ENCODE peak calls at places on chromosomes 5 and 9, in six cellular contexts. U, L, V, W, E and J are unnamed samples.

GRCh38 chr5:1293997-1294838 is 650 bp downstream of the TERT start:
- DNase-seq in U (no peak), L (no peak), V (no peak), W (no peak), E (no peak), J (no peak)

GRCh38 chr5:169856571-169856970 is 123.7 kb downstream of the INSYN2B start:
- DNase-seq in U (peak), L (peak), V (peak), W (peak), E (peak), J (peak)

GRCh38 chr5:120039111-120039510 is 409.8 kb downstream of the FAM170A start:
- DNase-seq in U (no peak), L (no peak), V (no peak), W (no peak), E (no peak), J (no peak)

GRCh38 chr9:16316911-16317817 is 553.3 kb downstream of the BNC2 start:
- DNase-seq in U (no peak), L (no peak), V (no peak), W (no peak), E (no peak), J (no peak)

GRCh38 chr9:77534376-77535057 is 113.6 kb downstream of the GNA14 start:
- DNase-seq in U (no peak), L (no peak), V (no peak), W (no peak), E (peak), J (no peak)

GRCh38 chr5:24854350-24854749 is 209.6 kb upstream of the CDH10 start:
- DNase-seq in U (no peak), L (no peak), V (peak), W (no peak), E (no peak), J (no peak)

GRCh38 chr9:98702835-98703385 is 5.8 kb downstream of the GABBR2 start:
- DNase-seq in U (no peak), L (no peak), V (no peak), W (no peak), E (no peak), J (no peak)

GRCh38 chr5:172973127-172973916 is 10.2 kb upstream of the ATP6V0E1 start:
- DNase-seq in U (no peak), L (peak), V (no peak), W (no peak), E (peak), J (no peak)

GRCh38 chr5:111254613-111255012 is 30.4 kb downstream of the CAMK4 start:
- DNase-seq in U (no peak), L (no peak), V (no peak), W (no peak), E (no peak), J (no peak)

GRCh38 chr5:40681351-40682311 is 1.9 kb downstream of the PTGER4 start:
- DNase-seq in U (no peak), L (peak), V (no peak), W (no peak), E (no peak), J (no peak)

GRCh38 chr5:9863486-9863885 is 233.3 kb upstream of the TAS2R1 start:
- DNase-seq in U (no peak), L (no peak), V (no peak), W (no peak), E (no peak), J (no peak)

GRCh38 chr9:138047469-138048040 is 170.0 kb downstream of the CACNA1B start:
- DNase-seq in U (no peak), L (no peak), V (no peak), W (no peak), E (no peak), J (no peak)

GRCh38 chr5:129820-130219 is 37.9 kb downstream of the PLEKHG4B start:
- DNase-seq in U (peak), L (peak), V (no peak), W (peak), E (peak), J (no peak)

GRCh38 chr5:129361441-129362025 is 98.6 kb upstream of the ADAMTS19 start:
- DNase-seq in U (no peak), L (peak), V (peak), W (no peak), E (peak), J (peak)

GRCh38 chr5:76606665-76607064 is 16.5 kb downstream of the F2RL2 start:
- DNase-seq in U (no peak), L (no peak), V (no peak), W (no peak), E (no peak), J (no peak)

GRCh38 chr5:146378981-146379380 is 40.3 kb downstream of the POU4F3 start:
- DNase-seq in U (no peak), L (no peak), V (no peak), W (no peak), E (no peak), J (no peak)

DNA sequence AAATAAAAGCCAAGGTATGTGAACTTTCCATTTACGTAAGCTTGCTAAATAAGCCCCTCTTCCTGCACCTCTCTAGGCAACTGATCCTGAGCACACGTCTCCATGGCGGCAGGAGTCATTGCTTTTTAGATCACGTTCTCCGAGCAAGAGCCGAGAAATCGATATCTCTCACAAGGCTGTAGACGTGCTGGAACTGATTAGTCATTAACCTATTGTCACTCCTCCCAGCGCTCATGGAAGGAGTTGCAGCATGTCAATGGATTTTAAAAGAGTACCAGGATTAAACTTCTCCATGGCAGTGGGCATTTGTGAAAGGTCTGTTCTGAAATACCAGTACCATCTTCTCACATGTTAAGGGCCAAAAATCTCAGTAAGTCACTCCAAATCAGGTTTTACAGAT is 4.7 kb upstream of the ADCY2 start:
- DNase-seq in U (no peak), L (no peak), V (no peak), W (no peak), E (no peak), J (peak)
- TF ChIP-seq CTCF in U (no peak), L (no peak), V (no peak), W (no peak), E (no peak), J (peak)

GRCh38 chr5:122172207-122172606 is 42.9 kb downstream of the ZNF474 start:
- DNase-seq in U (no peak), L (no peak), V (no peak), W (no peak), E (peak), J (no peak)
- TF ChIP-seq CTCF in U (no peak), L (no peak), V (no peak), W (no peak), E (no peak), J (no peak)

GRCh38 chr5:141149812-141150211 is at the start of gene PCDHB6:
- DNase-seq in U (no peak), L (no peak), V (no peak), W (no peak), E (peak), J (no peak)
- TF ChIP-seq CTCF in U (no peak), L (no peak), V (peak), W (no peak), E (peak), J (peak)

GRCh38 chr9:112793213-112793810 is 42.8 kb downstream of the SNX30 start:
- DNase-seq in U (no peak), L (peak), V (peak), W (peak), E (peak), J (no peak)
- TF ChIP-seq CTCF in U (peak), L (peak), V (peak), W (peak), E (peak), J (peak)

GRCh38 chr9:132782106-132782505 is 96.0 kb downstream of the AK8 start:
- DNase-seq in U (no peak), L (no peak), V (no peak), W (no peak), E (no peak), J (no peak)
- TF ChIP-seq CTCF in U (no peak), L (no peak), V (no peak), W (no peak), E (no peak), J (no peak)

GRCh38 chr9:20663133-20663532 is 20.9 kb upstream of the FOCAD start:
- DNase-seq in U (no peak), L (no peak), V (no peak), W (no peak), E (no peak), J (no peak)

GRCh38 chr9:20664501-20664900 is 19.6 kb upstream of the FOCAD start:
- DNase-seq in U (no peak), L (no peak), V (no peak), W (no peak), E (no peak), J (no peak)

GRCh38 chr9:20662156-20662555 is 21.9 kb upstream of the FOCAD start:
- DNase-seq in U (no peak), L (no peak), V (no peak), W (no peak), E (no peak), J (no peak)

GRCh38 chr9:20659474-20659962 is 24.5 kb upstream of the FOCAD start:
- DNase-seq in U (no peak), L (no peak), V (no peak), W (no peak), E (no peak), J (no peak)

DNA sequence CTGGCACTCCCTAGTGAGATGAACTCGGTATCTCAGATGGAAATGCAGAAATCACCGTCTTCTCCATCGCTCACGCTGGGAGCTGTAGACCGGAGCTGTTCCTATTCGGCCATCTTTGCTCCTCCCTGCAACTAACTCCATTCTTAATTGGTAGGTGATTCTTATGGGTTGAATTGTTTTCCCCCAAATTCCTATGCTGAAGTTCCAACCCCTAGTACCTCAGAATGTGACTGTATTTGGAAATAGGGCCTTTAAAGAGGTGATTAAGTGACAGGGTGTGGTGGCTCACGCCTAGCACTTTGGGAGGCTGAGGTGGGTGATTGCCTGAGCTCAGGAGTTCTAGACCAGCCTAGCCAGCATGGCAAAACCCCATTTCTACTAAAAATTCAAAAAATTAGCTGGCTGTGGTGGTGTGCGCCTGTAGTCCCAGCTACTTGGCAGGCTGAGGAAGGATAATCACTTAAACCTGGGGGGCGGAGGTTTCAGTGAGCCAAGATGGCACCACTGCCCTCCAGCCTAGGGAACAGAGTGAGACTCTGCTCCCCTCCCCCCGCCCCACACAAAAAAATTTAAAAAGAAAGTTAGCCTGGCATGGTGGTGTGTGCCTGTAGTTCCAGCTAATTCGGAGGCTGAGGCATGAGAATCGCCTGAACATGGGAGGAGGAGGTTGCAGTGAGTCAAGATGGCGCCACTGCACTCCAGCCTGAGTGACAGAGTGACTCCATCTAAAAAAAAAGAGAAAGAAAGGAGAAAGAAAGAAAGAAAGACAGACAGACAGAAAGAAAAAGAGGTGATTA is 25.2 kb upstream of the FOCAD start:
- DNase-seq in U (no peak), L (peak), V (no peak), W (no peak), E (peak), J (no peak)
- TF ChIP-seq CTCF in U (no peak), L (no peak), V (no peak), W (no peak), E (no peak), J (no peak)

GRCh38 chr5:68964679-68965078 is 129.1 kb upstream of the SLC30A5 start:
- DNase-seq in U (no peak), L (no peak), V (no peak), W (no peak), E (no peak), J (no peak)

GRCh38 chr5:68968426-68968825 is 125.4 kb upstream of the SLC30A5 start:
- DNase-seq in U (no peak), L (no peak), V (no peak), W (no peak), E (no peak), J (no peak)

GRCh38 chr5:68961762-68962161 is 132.1 kb upstream of the SLC30A5 start:
- DNase-seq in U (no peak), L (no peak), V (no peak), W (no peak), E (no peak), J (no peak)

GRCh38 chr5:68962632-68963484 is 131.0 kb upstream of the SLC30A5 start:
- DNase-seq in U (peak), L (peak), V (peak), W (peak), E (peak), J (peak)

GRCh38 chr5:68965926-68966325 is 127.9 kb upstream of the SLC30A5 start:
- DNase-seq in U (no peak), L (no peak), V (no peak), W (no peak), E (no peak), J (no peak)
- TF ChIP-seq CTCF in U (no peak), L (no peak), V (no peak), W (no peak), E (no peak), J (no peak)